ENCODE peak calls at places on chromosomes 13 and 19, in eight cellular contexts. X, C, K, F, E, Y, R and H are unnamed samples.

GRCh38 chr19:33553530-33554310 is 32.1 kb upstream of the PEPD start:
- DNase-seq in X (peak; percentile 32), C (no peak), K (no peak), F (no peak), E (no peak), Y (no peak), R (no peak), H (no peak)

GRCh38 chr13:44280461-44280860 is 93.2 kb upstream of the SERP2 start:
- DNase-seq in X (no peak), C (no peak), K (no peak), F (no peak), E (no peak), Y (no peak), R (peak; percentile 15), H (no peak)

GRCh38 chr19:13164370-13165090 is 14.3 kb downstream of the IER2 start:
- DNase-seq in X (peak; percentile 80), C (peak; percentile 81), K (peak; percentile 66), F (peak; percentile 47), E (peak; percentile 77), Y (no peak), R (peak; percentile 89), H (no peak)

GRCh38 chr19:32971012-32971595 is 654 bp downstream of the CEP89 start:
- DNase-seq in X (no peak), C (no peak), K (no peak), F (no peak), E (no peak), Y (no peak), R (no peak), H (no peak)

GRCh38 chr13:61162636-61163035 is 253.0 kb downstream of the PCDH20 start:
- DNase-seq in X (no peak), C (no peak), K (no peak), F (no peak), E (no peak), Y (no peak), R (no peak), H (no peak)

GRCh38 chr19:35136977-35137702 is 1.5 kb upstream of the FXYD1 start:
- DNase-seq in X (no peak), C (peak; percentile 36), K (no peak), F (no peak), E (no peak), Y (no peak), R (peak; percentile 68), H (no peak)

GRCh38 chr19:7679017-7679720 is 1.5 kb upstream of the TRAPPC5 start:
- DNase-seq in X (no peak), C (no peak), K (no peak), F (no peak), E (peak; percentile 70), Y (no peak), R (peak; percentile 36), H (no peak)

GRCh38 chr13:41696163-41697003 is 239.0 kb downstream of the RGCC start:
- DNase-seq in X (no peak), C (no peak), K (peak; percentile 40), F (no peak), E (no peak), Y (peak; percentile 33), R (peak; percentile 2), H (peak; percentile 80)

GRCh38 chr19:32201211-32201610 is 144.2 kb upstream of the ZNF507 start:
- DNase-seq in X (no peak), C (no peak), K (no peak), F (no peak), E (no peak), Y (no peak), R (no peak), H (no peak)

GRCh38 chr13:31204592-31204991 is 4.8 kb downstream of the B3GLCT start:
- DNase-seq in X (no peak), C (no peak), K (no peak), F (no peak), E (no peak), Y (no peak), R (peak; percentile 34), H (no peak)

GRCh38 chr13:33275916-33276315 is 9.6 kb downstream of the STARD13 start:
- DNase-seq in X (no peak), C (no peak), K (no peak), F (no peak), E (no peak), Y (no peak), R (no peak), H (no peak)

GRCh38 chr19:35202722-35203674 is 25.5 kb downstream of the FAM187B start:
- DNase-seq in X (no peak), C (no peak), K (no peak), F (no peak), E (no peak), Y (no peak), R (no peak), H (no peak)

GRCh38 chr19:4256563-4256962 is 9.7 kb downstream of the YJU2 start:
- DNase-seq in X (no peak), C (no peak), K (no peak), F (no peak), E (no peak), Y (no peak), R (no peak), H (no peak)

GRCh38 chr13:31930901-31931522 is 100.6 kb upstream of the FRY start:
- DNase-seq in X (no peak), C (no peak), K (no peak), F (no peak), E (no peak), Y (no peak), R (no peak), H (no peak)

GRCh38 chr13:111115051-111115840 is at the start of gene ARHGEF7:
- DNase-seq in X (no peak), C (no peak), K (peak; percentile 22), F (no peak), E (no peak), Y (no peak), R (no peak), H (no peak)

GRCh38 chr19:14127929-14128509 is 8.4 kb downstream of the ASF1B start:
- DNase-seq in X (no peak), C (no peak), K (peak; percentile 79), F (no peak), E (no peak), Y (no peak), R (no peak), H (no peak)

GRCh38 chr19:21593934-21594844 is 88.8 kb downstream of the ZNF429 start:
- DNase-seq in X (no peak), C (no peak), K (peak; percentile 85), F (no peak), E (no peak), Y (no peak), R (no peak), H (no peak)

GRCh38 chr13:35309711-35310110 is 166.8 kb downstream of the MAB21L1 start:
- DNase-seq in X (no peak), C (no peak), K (no peak), F (no peak), E (no peak), Y (no peak), R (no peak), H (no peak)

GRCh38 chr13:66680031-66680430 is 550.1 kb downstream of the PCDH9 start:
- DNase-seq in X (no peak), C (no peak), K (no peak), F (no peak), E (no peak), Y (no peak), R (no peak), H (no peak)

GRCh38 chr19:33375156-33375744 is 1.7 kb downstream of the CEBPG start:
- DNase-seq in X (no peak), C (no peak), K (no peak), F (no peak), E (no peak), Y (no peak), R (no peak), H (no peak)

GRCh38 chr13:112995395-112996091 is 26.5 kb downstream of the MCF2L start:
- DNase-seq in X (no peak), C (peak; percentile 86), K (no peak), F (peak; percentile 75), E (no peak), Y (no peak), R (no peak), H (no peak)
- TF ChIP-seq CTCF in X (no peak), C (peak; percentile 17), K (no peak), F (peak; percentile 44), E (no peak), Y (no peak), R (no peak), H (no peak)

DNA sequence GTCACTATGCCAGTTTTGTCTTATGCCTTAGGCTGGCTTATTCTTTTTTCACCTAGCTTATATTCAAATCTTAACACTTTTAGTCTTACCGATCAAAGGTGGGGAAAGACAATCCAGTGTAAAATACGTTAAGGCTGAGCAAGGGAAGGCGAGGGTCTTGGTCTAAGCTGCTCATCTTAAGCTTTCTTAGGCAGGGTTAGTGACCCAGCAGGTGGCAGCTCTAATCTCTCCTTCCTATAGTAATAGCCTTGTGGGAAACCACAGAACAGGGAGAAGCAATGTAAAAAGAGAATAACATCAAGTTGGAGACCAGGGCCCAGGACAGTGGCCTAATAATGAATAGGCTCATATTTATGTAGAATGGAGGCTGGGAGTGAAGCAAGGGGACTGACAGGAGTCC is 45.9 kb downstream of the COG3 start:
- DNase-seq in X (no peak), C (no peak), K (no peak), F (no peak), E (no peak), Y (no peak), R (no peak), H (no peak)
- H3K4me3 ChIP-seq in X (no peak overlapping the region), C (no peak overlapping the region), K (no peak overlapping the region), F (no peak overlapping the region), E (no peak overlapping the region), Y (no peak overlapping the region), R (no peak overlapping the region), H (no peak overlapping the region)

GRCh38 chr13:100833427-100833826 is 158.8 kb upstream of the TMTC4 start:
- DNase-seq in X (no peak), C (no peak), K (no peak), F (no peak), E (no peak), Y (no peak), R (no peak), H (no peak)

GRCh38 chr13:100826441-100826840 is 151.8 kb upstream of the TMTC4 start:
- DNase-seq in X (no peak), C (no peak), K (no peak), F (no peak), E (no peak), Y (no peak), R (no peak), H (no peak)

GRCh38 chr13:100827489-100828000 is 152.9 kb upstream of the TMTC4 start:
- DNase-seq in X (no peak), C (no peak), K (no peak), F (no peak), E (no peak), Y (no peak), R (no peak), H (no peak)

GRCh38 chr13:100825551-100825950 is 151.0 kb upstream of the TMTC4 start:
- DNase-seq in X (no peak), C (no peak), K (no peak), F (no peak), E (no peak), Y (no peak), R (no peak), H (no peak)

GRCh38 chr13:100828226-100828625 is 153.6 kb upstream of the TMTC4 start:
- DNase-seq in X (no peak), C (no peak), K (no peak), F (no peak), E (no peak), Y (no peak), R (peak; percentile 42), H (no peak)
- TF ChIP-seq CTCF in X (no peak), C (no peak), K (no peak), F (no peak), E (peak; percentile 8), Y (peak; percentile 21), R (peak; percentile 71), H (no peak)

GRCh38 chr19:17419154-17419490 is 725 bp upstream of the MVB12A start:
- DNase-seq in X (no peak), C (no peak), K (no peak), F (no peak), E (no peak), Y (no peak), R (no peak), H (no peak)
- H3K4me3 ChIP-seq in X (peak overlapping the region; percentile 99), C (peak overlapping the region; percentile 67), K (no peak overlapping the region), F (peak overlapping the region; percentile 78), E (peak overlapping the region; percentile 21), Y (peak overlapping the region; percentile 58), R (peak overlapping the region; percentile 62), H (peak overlapping the region; percentile 53)